ENCODE peak calls at places on chromosomes 11 and 22, in eight cellular contexts. I is CD8-positive, alpha-beta T cell; F is colonic mucosa; T is right cardiac atrium; N is upper lobe of right lung; C is cardiac muscle cell; A is lung; B is NT2/D1. V is an unnamed sample.
A peak's percentile ranks its signal among the peaks of the same experiment; 100 is the strongest.

GRCh38 chr11:66543263-66544107 is 2.4 kb downstream of the ZDHHC24 start:
- DNase-seq in I (peak; percentile 64), F (peak; percentile 35), T (peak; percentile 83), N (no peak), C (no peak), A (no peak), B (no peak), V (peak; percentile 68)

GRCh38 chr11:66479741-66480115 is 506 bp upstream of the DPP3 start:
- DNase-seq in I (no peak), F (peak; percentile 81), T (no peak), N (no peak), C (no peak), A (no peak), B (no peak), V (no peak)

GRCh38 chr22:33811208-33811607 is 109.1 kb downstream of the LARGE1 start:
- DNase-seq in I (no peak), F (no peak), T (no peak), N (no peak), C (peak; percentile 12), A (no peak), B (no peak), V (no peak)

GRCh38 chr11:83691387-83692088 is 405.4 kb upstream of the CCDC90B start:
- DNase-seq in I (no peak), F (no peak), T (peak; percentile 55), N (no peak), C (peak; percentile 82), A (no peak), B (no peak), V (no peak)

GRCh38 chr11:76680517-76681425 is 10.2 kb upstream of the LRRC32 start:
- DNase-seq in I (peak; percentile 44), F (peak; percentile 83), T (peak; percentile 83), N (no peak), C (peak; percentile 90), A (peak; percentile 64), B (peak; percentile 51), V (peak; percentile 47)

GRCh38 chr11:112174789-112175595 is at the start of gene BCO2:
- DNase-seq in I (peak; percentile 13), F (peak; percentile 92), T (peak; percentile 93), N (peak; percentile 73), C (peak; percentile 91), A (peak; percentile 84), B (peak; percentile 15), V (peak; percentile 26)

GRCh38 chr22:31891366-31892079 is 52.8 kb upstream of the YWHAH start:
- DNase-seq in I (no peak), F (no peak), T (no peak), N (no peak), C (no peak), A (no peak), B (no peak), V (no peak)

GRCh38 chr11:61480936-61481335 is 27.6 kb upstream of the LRRC10B start:
- DNase-seq in I (no peak), F (peak; percentile 29), T (peak; percentile 54), N (no peak), C (peak; percentile 89), A (no peak), B (peak; percentile 81), V (no peak)

GRCh38 chr22:41821449-41822030 is 11.4 kb upstream of the SREBF2 start:
- DNase-seq in I (no peak), F (no peak), T (no peak), N (no peak), C (no peak), A (no peak), B (no peak), V (no peak)

GRCh38 chr11:17653606-17654005 is 65.8 kb upstream of the MYOD1 start:
- DNase-seq in I (no peak), F (no peak), T (no peak), N (no peak), C (no peak), A (no peak), B (no peak), V (no peak)

GRCh38 chr11:19498986-19499669 is 213.5 kb upstream of the NAV2 start:
- DNase-seq in I (no peak), F (no peak), T (no peak), N (no peak), C (no peak), A (no peak), B (no peak), V (no peak)

GRCh38 chr11:28833670-28834069 is 725.5 kb downstream of the METTL15 start:
- DNase-seq in I (no peak), F (no peak), T (no peak), N (no peak), C (no peak), A (no peak), B (no peak), V (no peak)

GRCh38 chr11:68651985-68652682 is 32.2 kb upstream of the GAL start:
- DNase-seq in I (no peak), F (no peak), T (no peak), N (no peak), C (no peak), A (no peak), B (no peak), V (no peak)

GRCh38 chr11:65298655-65299179 is 15.9 kb upstream of the CDC42EP2 start:
- DNase-seq in I (no peak), F (no peak), T (peak; percentile 89), N (no peak), C (peak; percentile 22), A (no peak), B (no peak), V (no peak)

GRCh38 chr22:29603358-29604191 is at the start of gene NF2:
- DNase-seq in I (peak; percentile 98), F (peak; percentile 99), T (peak; percentile 99), N (peak; percentile 99), C (peak; percentile 99), A (peak; percentile 99), B (peak; percentile 96), V (peak; percentile 99)

GRCh38 chr11:130924750-130925149 is 8.5 kb upstream of the SNX19 start:
- DNase-seq in I (no peak), F (no peak), T (no peak), N (no peak), C (no peak), A (no peak), B (no peak), V (no peak)
- H3K4me3 ChIP-seq in I (no peak overlapping the region), F (no peak overlapping the region), T (no peak overlapping the region), N (no peak overlapping the region), C (no peak overlapping the region), A (no peak overlapping the region), B (no peak overlapping the region), V (no peak overlapping the region)

GRCh38 chr11:101046947-101047346 is 82.7 kb downstream of the PGR start:
- DNase-seq in I (no peak), F (no peak), T (no peak), N (no peak), C (no peak), A (no peak), B (no peak), V (no peak)
- H3K9me3 ChIP-seq in I (no peaks in the 10 kb centered on the region), F (no peaks in the 10 kb centered on the region), T (no peaks in the 10 kb centered on the region), N (no peaks in the 10 kb centered on the region), C (no peaks in the 10 kb centered on the region), A (no peaks in the 10 kb centered on the region), B (no peaks in the 10 kb centered on the region), V (no peaks in the 10 kb centered on the region)

GRCh38 chr22:44088976-44089570 is 65.0 kb downstream of the PARVB start:
- DNase-seq in I (no peak), F (no peak), T (peak; percentile 72), N (peak; percentile 70), C (no peak), A (no peak), B (no peak), V (no peak)

GRCh38 chr22:44084044-44084772 is 60.1 kb downstream of the PARVB start:
- DNase-seq in I (no peak), F (no peak), T (peak; percentile 13), N (no peak), C (no peak), A (no peak), B (no peak), V (no peak)

GRCh38 chr22:44089717-44090570 is 65.8 kb downstream of the PARVB start:
- DNase-seq in I (no peak), F (no peak), T (peak; percentile 30), N (no peak), C (no peak), A (no peak), B (no peak), V (no peak)

GRCh38 chr22:44085743-44086741 is 61.9 kb downstream of the PARVB start:
- DNase-seq in I (no peak), F (peak; percentile 69), T (peak; percentile 84), N (peak; percentile 69), C (peak; percentile 63), A (peak; percentile 36), B (no peak), V (peak; percentile 7)

DNA sequence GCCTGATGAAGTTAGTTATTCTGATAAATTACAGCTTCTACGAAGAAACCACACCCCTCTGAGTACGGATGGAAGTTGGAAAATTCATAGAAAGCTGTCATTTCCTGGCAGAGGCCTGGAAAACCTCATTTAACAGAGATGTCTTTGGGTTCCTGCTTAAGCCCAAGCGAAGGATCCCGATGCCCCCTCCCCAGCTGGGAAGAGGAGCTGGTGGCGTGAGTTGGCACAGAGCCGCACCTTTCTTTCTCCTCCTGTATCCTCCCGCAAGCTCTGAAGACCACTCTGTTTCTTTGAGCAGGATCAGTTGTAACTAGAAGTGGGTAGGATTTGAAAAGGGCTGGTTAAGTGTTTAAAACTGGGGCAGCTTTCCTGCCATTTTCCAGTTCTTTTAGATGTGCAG is 62.7 kb downstream of the PARVB start:
- DNase-seq in I (no peak), F (no peak), T (peak; percentile 12), N (no peak), C (no peak), A (no peak), B (no peak), V (no peak)
- H3K4me3 ChIP-seq in I (no peak overlapping the region), F (no peak overlapping the region), T (no peak overlapping the region), N (no peak overlapping the region), C (no peak overlapping the region), A (no peak overlapping the region), B (no peak overlapping the region), V (no peak overlapping the region)

DNA sequence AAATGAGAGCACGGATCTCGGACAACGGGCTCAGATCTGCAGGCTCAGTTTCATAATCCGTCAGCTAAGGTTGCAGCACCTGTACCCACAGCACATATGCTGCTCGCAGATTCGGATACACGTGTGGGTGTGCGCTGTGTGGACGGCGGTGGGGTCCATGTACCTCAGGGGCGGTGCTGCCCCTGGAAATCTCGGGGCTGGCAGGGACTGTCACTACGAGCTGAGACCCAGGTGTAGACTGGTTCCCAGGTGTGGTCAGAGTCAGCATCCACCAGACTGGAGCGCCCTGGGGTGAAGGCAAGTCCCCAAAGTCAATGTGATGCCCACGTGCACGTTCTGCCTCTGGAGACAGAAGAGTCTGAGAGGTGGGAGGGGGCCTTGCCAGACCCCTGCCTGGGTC is 989.3 kb downstream of the BRD1 start:
- DNase-seq in I (no peak), F (no peak), T (no peak), N (peak; percentile 38), C (no peak), A (no peak), B (no peak), V (no peak)
- H3K9me3 ChIP-seq in I (no peaks in the 10 kb centered on the region), F (no peaks in the 10 kb centered on the region), T (no peaks in the 10 kb centered on the region), N (no peaks in the 10 kb centered on the region), C (no peaks in the 10 kb centered on the region), A (peaks cover 6% of the 10 kb centered on the region), B (no peaks in the 10 kb centered on the region), V (no peaks in the 10 kb centered on the region)

V was measured in CD4-positive, alpha-beta memory T cell.